ENCODE peak calls at places on chromosomes 7 and 10, in five cellular contexts. W is GM23248, V is left ventricle myocardium inferior, G is heart right ventricle, Y is dorsolateral prefrontal cortex. D is an unnamed sample.

GRCh38 chr10:58316874-58317273 is 17.9 kb upstream of the UBE2D1 start:
- DNase-seq in W (no peak), V (no peak), G (no peak), Y (no peak), D (no peak)

GRCh38 chr10:12750526-12751201 is 250.8 kb downstream of the CCDC3 start:
- DNase-seq in W (no peak), V (no peak), G (no peak), Y (no peak), D (no peak)

GRCh38 chr7:51311166-51311565 is 5.4 kb downstream of the COBL start:
- DNase-seq in W (no peak), V (no peak), G (no peak), Y (no peak), D (no peak)

GRCh38 chr7:5214641-5215040 is 24.6 kb downstream of the WIPI2 start:
- DNase-seq in W (no peak), V (no peak), G (no peak), Y (no peak), D (peak)

GRCh38 chr10:118017071-118017740 is 29.5 kb downstream of the RAB11FIP2 start:
- DNase-seq in W (no peak), V (no peak), G (no peak), Y (no peak), D (peak)

GRCh38 chr7:155267023-155267422 is 30.7 kb upstream of the INSIG1 start:
- DNase-seq in W (no peak), V (no peak), G (no peak), Y (no peak), D (no peak)

GRCh38 chr10:69449841-69450240 is 1.4 kb upstream of the TSPAN15 start:
- DNase-seq in W (peak), V (no peak), G (peak), Y (peak), D (no peak)

GRCh38 chr7:99024066-99024465 is 119.8 kb downstream of the SMURF1 start:
- DNase-seq in W (no peak), V (no peak), G (no peak), Y (no peak), D (no peak)

GRCh38 chr7:118005021-118005420 is 131.8 kb upstream of the CTTNBP2 start:
- DNase-seq in W (no peak), V (no peak), G (no peak), Y (no peak), D (no peak)

GRCh38 chr10:115653473-115653872 is 560.3 kb downstream of the ATRNL1 start:
- DNase-seq in W (no peak), V (no peak), G (no peak), Y (no peak), D (no peak)

GRCh38 chr10:132932461-132933307 is 9.7 kb downstream of the CFAP46 start:
- DNase-seq in W (no peak), V (no peak), G (no peak), Y (peak), D (no peak)

GRCh38 chr10:98636921-98637329 is 190.2 kb upstream of the HPS1 start:
- DNase-seq in W (peak), V (no peak), G (no peak), Y (no peak), D (no peak)

GRCh38 chr7:143381427-143382125 is 431 bp downstream of the ZYX start:
- DNase-seq in W (peak), V (peak), G (peak), Y (peak), D (peak)

GRCh38 chr7:95723583-95724180 is 48.7 kb upstream of the DYNC1I1 start:
- DNase-seq in W (peak), V (no peak), G (peak), Y (no peak), D (no peak)

GRCh38 chr7:76369011-76369410 is 10.2 kb upstream of the YWHAG start:
- DNase-seq in W (no peak), V (no peak), G (no peak), Y (no peak), D (no peak)

GRCh38 chr7:143008007-143008901 is 18.7 kb downstream of the OR9A2 start:
- DNase-seq in W (peak), V (peak), G (peak), Y (peak), D (peak)

GRCh38 chr10:42488416-42488815 is 150.0 kb downstream of the ZNF33B start:
- DNase-seq in W (peak), V (no peak), G (no peak), Y (no peak), D (no peak)

GRCh38 chr7:51288896-51289607 is 27.6 kb downstream of the COBL start:
- DNase-seq in W (no peak), V (no peak), G (no peak), Y (no peak), D (no peak)

GRCh38 chr10:15719062-15719898 is 442 bp downstream of the ITGA8 start:
- DNase-seq in W (peak), V (no peak), G (peak), Y (no peak), D (peak)

GRCh38 chr10:117374506-117375359 is 507 bp downstream of the PDZD8 start:
- DNase-seq in W (peak), V (peak), G (peak), Y (peak), D (peak)

GRCh38 chr7:25877802-25878789 is 273.9 kb upstream of the NFE2L3 start:
- DNase-seq in W (no peak), V (no peak), G (no peak), Y (no peak), D (no peak)

GRCh38 chr7:15199482-15199881 is 296.9 kb upstream of the DGKB start:
- DNase-seq in W (peak), V (no peak), G (no peak), Y (no peak), D (no peak)

GRCh38 chr10:132036153-132036886 is 29.4 kb upstream of the JAKMIP3 start:
- DNase-seq in W (peak), V (peak), G (no peak), Y (no peak), D (no peak)

GRCh38 chr10:14386202-14386593 is 55.5 kb upstream of the FRMD4A start:
- DNase-seq in W (peak), V (no peak), G (no peak), Y (no peak), D (no peak)

GRCh38 chr10:131820626-131821025 is 80.2 kb upstream of the PPP2R2D start:
- DNase-seq in W (no peak), V (no peak), G (no peak), Y (no peak), D (peak)

GRCh38 chr10:44186150-44186549 is 198.7 kb downstream of the CXCL12 start:
- DNase-seq in W (peak), V (no peak), G (no peak), Y (no peak), D (no peak)

GRCh38 chr7:142847353-142847752 is 7.5 kb upstream of the EPHB6 start:
- DNase-seq in W (no peak), V (no peak), G (no peak), Y (no peak), D (no peak)

GRCh38 chr10:80064120-80064886 is 14.2 kb upstream of the TMEM254 start:
- DNase-seq in W (peak), V (no peak), G (no peak), Y (no peak), D (no peak)

GRCh38 chr7:18408461-18408860 is 87.1 kb upstream of the HDAC9 start:
- DNase-seq in W (peak), V (no peak), G (no peak), Y (no peak), D (no peak)

GRCh38 chr10:14405076-14406065 is 74.6 kb upstream of the FRMD4A start:
- DNase-seq in W (peak), V (no peak), G (no peak), Y (no peak), D (no peak)

GRCh38 chr10:80289451-80290287 is at the start of gene MAT1A:
- DNase-seq in W (peak), V (no peak), G (no peak), Y (no peak), D (no peak)

GRCh38 chr10:105769248-105770184 is 1128.4 kb downstream of the SORCS3 start:
- DNase-seq in W (no peak), V (no peak), G (no peak), Y (no peak), D (no peak)

GRCh38 chr7:44700322-44700721 is 48.3 kb upstream of the ZMIZ2 start:
- DNase-seq in W (no peak), V (no peak), G (no peak), Y (no peak), D (peak)

GRCh38 chr7:129161524-129161923 is 17.0 kb downstream of the TSPAN33 start:
- DNase-seq in W (no peak), V (no peak), G (no peak), Y (no peak), D (no peak)

GRCh38 chr7:25828468-25828867 is 323.5 kb upstream of the NFE2L3 start:
- DNase-seq in W (no peak), V (no peak), G (no peak), Y (no peak), D (no peak)

GRCh38 chr7:106593028-106593417 is 67.9 kb downstream of the CCDC71L start:
- DNase-seq in W (no peak), V (no peak), G (no peak), Y (no peak), D (no peak)
- H3K4me3 ChIP-seq in W (no peak), V (no peak), G (no peak), Y (no peak), D (no peak)

GRCh38 chr7:73770860-73771665 is 993 bp upstream of the CLDN3 start:
- DNase-seq in W (no peak), V (no peak), G (no peak), Y (no peak), D (no peak)
- H3K4me3 ChIP-seq in W (no peak), V (no peak), G (no peak), Y (peak), D (peak)

GRCh38 chr10:86670290-86670811 is 2.0 kb downstream of the LDB3 start:
- DNase-seq in W (no peak), V (no peak), G (no peak), Y (no peak), D (no peak)

GRCh38 chr10:86666538-86666937 is 1.8 kb upstream of the LDB3 start:
- DNase-seq in W (no peak), V (peak), G (no peak), Y (peak), D (peak)

GRCh38 chr10:86670876-86671275 is 2.6 kb downstream of the LDB3 start:
- DNase-seq in W (no peak), V (no peak), G (no peak), Y (no peak), D (no peak)

GRCh38 chr10:86667421-86668181 is 710 bp upstream of the LDB3 start:
- DNase-seq in W (no peak), V (peak), G (peak), Y (no peak), D (no peak)

GRCh38 chr10:86668297-86669165 is at the start of gene LDB3:
- DNase-seq in W (no peak), V (peak), G (peak), Y (no peak), D (no peak)
- H3K4me3 ChIP-seq in W (no peak), V (peak), G (peak), Y (peak), D (no peak)

GRCh38 chr7:71886066-71886465 is 526.1 kb downstream of the CALN1 start:
- DNase-seq in W (no peak), V (no peak), G (no peak), Y (no peak), D (no peak)
- H3K4me3 ChIP-seq in W (no peak), V (no peak), G (no peak), Y (peak), D (no peak)